ENCODE peak calls at places on chromosomes 5 and 9, in seven cellular contexts. L is heart right ventricle; E is lower lobe of right lung; R is mammary epithelial cell; W is left cardiac atrium; M is CD8-positive, alpha-beta memory T cell; S is activated gamma-delta T cell treated with Interleukin-2 at 50 U/mL for 16 hours. D is an unnamed sample.
A peak's percentile ranks its signal among the peaks of the same experiment; 100 is the strongest.

GRCh38 chr9:89116064-89116817 is 62.4 kb downstream of the SHC3 start:
- DNase-seq in E (no peak), W (no peak), R (peak; percentile 28), M (no peak), S (no peak), L (no peak), D (no peak)

GRCh38 chr9:18489861-18490260 is 15.9 kb downstream of the ADAMTSL1 start:
- DNase-seq in E (no peak), W (no peak), R (no peak), M (no peak), L (no peak), S (no peak), D (no peak)

GRCh38 chr5:127589309-127590036 is 59.4 kb upstream of the CTXN3 start:
- DNase-seq in M (no peak), L (no peak), W (no peak), E (no peak), S (no peak), R (no peak), D (no peak)

GRCh38 chr5:5475967-5476366 is 53.5 kb downstream of the ICE1 start:
- DNase-seq in S (no peak), R (no peak), W (no peak), L (no peak), M (no peak), E (no peak), D (no peak)

GRCh38 chr9:68509689-68510088 is 31.0 kb downstream of the TMEM252 start:
- DNase-seq in E (no peak), S (no peak), R (no peak), M (no peak), W (no peak), L (no peak), D (no peak)

GRCh38 chr9:116466289-116467012 is 220.7 kb upstream of the TRIM32 start:
- DNase-seq in M (no peak), S (no peak), L (no peak), E (no peak), W (no peak), R (no peak), D (no peak)

GRCh38 chr9:126842220-126842842 is 18.1 kb upstream of the ZBTB34 start:
- DNase-seq in W (no peak), R (no peak), E (no peak), S (no peak), M (no peak), L (no peak), D (no peak)

GRCh38 chr5:163938595-163938994 is 433.2 kb downstream of the MAT2B start:
- DNase-seq in L (no peak), R (no peak), E (no peak), W (no peak), M (no peak), S (no peak), D (no peak)

GRCh38 chr9:69180670-69181069 is 6.6 kb downstream of the TJP2 start:
- DNase-seq in L (no peak), W (peak; percentile 71), E (no peak), M (no peak), S (peak; percentile 9), R (peak; percentile 98), D (no peak)

GRCh38 chr5:75659791-75660453 is 48.7 kb downstream of the ANKDD1B start:
- DNase-seq in M (no peak), W (no peak), S (no peak), L (no peak), E (no peak), R (no peak), D (no peak)

D was measured in SIG-M5.